ENCODE peak calls at places on chromosomes 3 and 15, in nine cellular contexts. U, M, B, X, F, W, I, D and E are unnamed samples.

GRCh38 chr3:5022966-5023776 is 43.9 kb downstream of the BHLHE40 start:
- DNase-seq in U (no peak), M (no peak), B (peak), X (peak), F (peak), W (peak), I (no peak), D (no peak), E (peak)

GRCh38 chr15:57782731-57783130 is 76.2 kb downstream of the POLR2M start:
- DNase-seq in U (no peak), M (no peak), B (no peak), X (no peak), F (no peak), W (no peak), I (no peak), D (no peak), E (no peak)

GRCh38 chr3:194617058-194617671 is 16.1 kb downstream of the TMEM44 start:
- DNase-seq in U (no peak), M (no peak), B (peak), X (no peak), F (no peak), W (no peak), I (no peak), D (no peak), E (peak)

GRCh38 chr3:195911946-195912270 is 3.6 kb upstream of the TNK2 start:
- DNase-seq in U (no peak), M (no peak), B (peak), X (no peak), F (no peak), W (no peak), I (no peak), D (no peak), E (no peak)

GRCh38 chr15:70486012-70486411 is 277.3 kb downstream of the UACA start:
- DNase-seq in U (no peak), M (no peak), B (no peak), X (no peak), F (no peak), W (no peak), I (no peak), D (no peak), E (no peak)

GRCh38 chr3:42613462-42613861 is 13.0 kb downstream of the NKTR start:
- DNase-seq in U (no peak), M (no peak), B (no peak), X (no peak), F (no peak), W (no peak), I (no peak), D (no peak), E (no peak)

GRCh38 chr3:149585401-149585726 is 72.5 kb downstream of the WWTR1 start:
- DNase-seq in U (no peak), M (no peak), B (no peak), X (no peak), F (no peak), W (no peak), I (peak), D (no peak), E (no peak)

GRCh38 chr3:175916151-175916946 is 1057.2 kb downstream of the NAALADL2 start:
- DNase-seq in U (no peak), M (no peak), B (no peak), X (no peak), F (no peak), W (no peak), I (no peak), D (no peak), E (no peak)

GRCh38 chr3:17151598-17152373 is 267.0 kb downstream of the PLCL2 start:
- DNase-seq in U (peak), M (no peak), B (no peak), X (peak), F (no peak), W (no peak), I (peak), D (peak), E (peak)

GRCh38 chr3:170320471-170321121 is 36.9 kb upstream of the SKIL start:
- DNase-seq in U (no peak), M (no peak), B (peak), X (no peak), F (peak), W (no peak), I (no peak), D (no peak), E (no peak)

GRCh38 chr3:105254154-105254553 is 112.6 kb upstream of the ALCAM start:
- DNase-seq in U (no peak), M (no peak), B (no peak), X (no peak), F (no peak), W (no peak), I (no peak), D (no peak), E (no peak)

GRCh38 chr3:58404396-58404795 is 29.2 kb downstream of the PDHB start:
- DNase-seq in U (no peak), M (no peak), B (no peak), X (no peak), F (peak), W (no peak), I (no peak), D (no peak), E (no peak)

GRCh38 chr3:116030131-116030850 is 407.0 kb downstream of the GAP43 start:
- DNase-seq in U (no peak), M (no peak), B (no peak), X (no peak), F (no peak), W (no peak), I (no peak), D (no peak), E (no peak)

GRCh38 chr3:41350441-41350840 is 151.1 kb downstream of the CTNNB1 start:
- DNase-seq in U (no peak), M (no peak), B (no peak), X (no peak), F (peak), W (no peak), I (no peak), D (no peak), E (no peak)

GRCh38 chr15:57647791-57648130 is 56.1 kb downstream of the MYZAP start:
- DNase-seq in U (no peak), M (no peak), B (no peak), X (no peak), F (peak), W (no peak), I (no peak), D (no peak), E (peak)

GRCh38 chr3:31077021-31077601 is 182.7 kb upstream of the GADL1 start:
- DNase-seq in U (no peak), M (no peak), B (no peak), X (no peak), F (peak), W (no peak), I (peak), D (no peak), E (no peak)

GRCh38 chr3:126677862-126678549 is 23.1 kb upstream of the TXNRD3 start:
- DNase-seq in U (no peak), M (no peak), B (no peak), X (no peak), F (no peak), W (no peak), I (no peak), D (no peak), E (no peak)

GRCh38 chr15:60480888-60481287 is 1.9 kb upstream of the ICE2 start:
- DNase-seq in U (no peak), M (no peak), B (no peak), X (no peak), F (no peak), W (no peak), I (no peak), D (no peak), E (no peak)

GRCh38 chr3:43181202-43181910 is 75.5 kb upstream of the POMGNT2 start:
- DNase-seq in U (no peak), M (no peak), B (peak), X (peak), F (no peak), W (no peak), I (peak), D (no peak), E (no peak)

GRCh38 chr3:121490161-121490560 is 55.6 kb downstream of the POLQ start:
- DNase-seq in U (no peak), M (no peak), B (no peak), X (no peak), F (no peak), W (no peak), I (no peak), D (no peak), E (no peak)

GRCh38 chr3:123808812-123809211 is 75.3 kb downstream of the MYLK start:
- DNase-seq in U (no peak), M (no peak), B (no peak), X (no peak), F (no peak), W (no peak), I (no peak), D (no peak), E (no peak)

GRCh38 chr3:71518089-71518488 is 65.4 kb downstream of the FOXP1 start:
- DNase-seq in U (no peak), M (no peak), B (no peak), X (no peak), F (no peak), W (no peak), I (no peak), D (no peak), E (no peak)

GRCh38 chr3:173342679-173343078 is 54.9 kb upstream of the NLGN1 start:
- DNase-seq in U (no peak), M (no peak), B (no peak), X (no peak), F (no peak), W (no peak), I (no peak), D (no peak), E (no peak)